ENCODE peak calls at places on chromosomes 2 and 18, in four cellular contexts. One of them, this sample, is unnamed.
A peak's percentile ranks its signal among the peaks of the same experiment; 100 is the strongest.

GRCh38 chr18:80154293-80154692 is 45.2 kb downstream of the ADNP2 start:
- DNase-seq in activated effector memory CD4-positive, alpha-beta T cell treated with anti-CD3 and anti-CD28 coated beads, Interleukin-2, amount 50 U/mL, for 16 hours: peak; percentile 74
- DNase-seq in brain microvascular endothelial cell: no peak
- DNase-seq in NAMALWA: peak; percentile 75
- DNase-seq in this sample: no peak

GRCh38 chr2:9107168-9108025 is 99.2 kb upstream of the ASAP2 start:
- DNase-seq in NAMALWA: no peak
- DNase-seq in brain microvascular endothelial cell: no peak
- DNase-seq in activated effector memory CD4-positive, alpha-beta T cell treated with anti-CD3 and anti-CD28 coated beads, Interleukin-2, amount 50 U/mL, for 16 hours: peak; percentile 1
- DNase-seq in this sample: no peak

GRCh38 chr2:237254911-237255578 is 158.9 kb downstream of the COL6A3 start:
- DNase-seq in brain microvascular endothelial cell: peak; percentile 89
- DNase-seq in NAMALWA: no peak
- DNase-seq in activated effector memory CD4-positive, alpha-beta T cell treated with anti-CD3 and anti-CD28 coated beads, Interleukin-2, amount 50 U/mL, for 16 hours: no peak
- DNase-seq in this sample: peak; percentile 90

GRCh38 chr2:98448441-98449145 is 3.9 kb downstream of the INPP4A start:
- DNase-seq in brain microvascular endothelial cell: no peak
- DNase-seq in NAMALWA: no peak
- DNase-seq in activated effector memory CD4-positive, alpha-beta T cell treated with anti-CD3 and anti-CD28 coated beads, Interleukin-2, amount 50 U/mL, for 16 hours: no peak
- DNase-seq in this sample: no peak

GRCh38 chr2:70551156-70551555 is 2.5 kb downstream of the TGFA start:
- DNase-seq in brain microvascular endothelial cell: no peak
- DNase-seq in NAMALWA: no peak
- DNase-seq in activated effector memory CD4-positive, alpha-beta T cell treated with anti-CD3 and anti-CD28 coated beads, Interleukin-2, amount 50 U/mL, for 16 hours: no peak
- DNase-seq in this sample: no peak

GRCh38 chr2:130791617-130791939 is 36.2 kb downstream of the AMER3 start:
- DNase-seq in NAMALWA: no peak
- DNase-seq in activated effector memory CD4-positive, alpha-beta T cell treated with anti-CD3 and anti-CD28 coated beads, Interleukin-2, amount 50 U/mL, for 16 hours: no peak
- DNase-seq in brain microvascular endothelial cell: no peak
- DNase-seq in this sample: no peak

GRCh38 chr2:106562232-106562631 is 75.1 kb downstream of the CD8B2 start:
- DNase-seq in brain microvascular endothelial cell: no peak
- DNase-seq in activated effector memory CD4-positive, alpha-beta T cell treated with anti-CD3 and anti-CD28 coated beads, Interleukin-2, amount 50 U/mL, for 16 hours: no peak
- DNase-seq in NAMALWA: no peak
- DNase-seq in this sample: no peak

GRCh38 chr18:76923485-76924085 is 101.2 kb downstream of the ZNF236 start:
- DNase-seq in brain microvascular endothelial cell: peak; percentile 12
- DNase-seq in NAMALWA: peak; percentile 15
- DNase-seq in activated effector memory CD4-positive, alpha-beta T cell treated with anti-CD3 and anti-CD28 coated beads, Interleukin-2, amount 50 U/mL, for 16 hours: no peak
- DNase-seq in this sample: peak; percentile 5

This sample was measured in SJSA1.